ENCODE peak calls at places on chromosomes 3 and 15, in nine cellular contexts. M, Z, C, T, N, H, U, V and O are unnamed samples. For H3K9me3, the result is how much of the 10 kb centered on the place peaks cover.

GRCh38 chr3:62785384-62785783 is 89.8 kb downstream of the CADPS start:
- DNase-seq in H (no peak), T (no peak), M (no peak), V (no peak), C (no peak), U (no peak), N (no peak), Z (no peak), O (no peak)

GRCh38 chr3:189947068-189947467 is 173.6 kb downstream of the P3H2 start:
- DNase-seq in U (no peak), H (no peak), V (no peak), T (no peak), N (no peak), Z (no peak), C (no peak), M (no peak), O (no peak)

GRCh38 chr15:76162050-76162425 is 102.3 kb downstream of the TMEM266 start:
- DNase-seq in U (no peak), H (no peak), N (no peak), V (no peak), Z (no peak), M (no peak), C (no peak), T (no peak), O (no peak)

GRCh38 chr3:76308541-76308940 is 523.2 kb upstream of the ZNF717 start:
- DNase-seq in Z (no peak), N (peak), C (no peak), V (no peak), H (no peak), T (peak), U (no peak), M (no peak), O (no peak)

GRCh38 chr3:168220609-168221008 is 124.9 kb upstream of the GOLIM4 start:
- DNase-seq in N (no peak), V (no peak), M (no peak), C (no peak), H (no peak), T (peak), U (no peak), Z (no peak), O (no peak)

GRCh38 chr3:33687406-33688010 is 30.5 kb downstream of the CLASP2 start:
- DNase-seq in C (no peak), M (no peak), H (no peak), N (peak), U (no peak), T (peak), Z (no peak), V (no peak), O (no peak)

GRCh38 chr3:186340211-186340610 is 21.8 kb downstream of the DGKG start:
- DNase-seq in Z (no peak), U (no peak), M (no peak), H (no peak), T (no peak), C (no peak), V (no peak), N (no peak), O (no peak)

GRCh38 chr3:196667056-196667844 is 27.8 kb downstream of the NRROS start:
- DNase-seq in H (no peak), Z (no peak), C (no peak), U (no peak), N (no peak), M (no peak), V (no peak), T (no peak), O (no peak)

GRCh38 chr3:37072892-37073291 is 79.6 kb downstream of the MLH1 start:
- DNase-seq in U (no peak), V (no peak), M (no peak), T (peak), Z (no peak), C (no peak), H (no peak), N (peak), O (no peak)

GRCh38 chr15:78434134-78434533 is 3.9 kb upstream of the IREB2 start:
- DNase-seq in U (no peak), V (no peak), N (no peak), M (no peak), T (no peak), Z (no peak), H (no peak), C (no peak), O (no peak)

GRCh38 chr15:100690786-100691160 is 88.4 kb downstream of the ASB7 start:
- DNase-seq in M (peak), C (no peak), H (no peak), N (no peak), Z (no peak), U (no peak), T (no peak), V (no peak), O (no peak)

GRCh38 chr3:152071924-152072323 is 196.8 kb upstream of the MBNL1 start:
- DNase-seq in N (peak), Z (no peak), M (no peak), T (peak), C (no peak), H (no peak), V (no peak), U (peak), O (no peak)

GRCh38 chr3:78634316-78634715 is 1133.5 kb downstream of the ROBO1 start:
- DNase-seq in M (no peak), V (no peak), U (no peak), H (no peak), N (no peak), T (peak), Z (no peak), C (no peak), O (no peak)

GRCh38 chr3:29972594-29972993 is 633.8 kb upstream of the TGFBR2 start:
- DNase-seq in N (peak), U (no peak), M (no peak), V (no peak), C (no peak), Z (no peak), T (peak), H (no peak), O (no peak)

GRCh38 chr15:38670142-38671002 is 105.8 kb upstream of the RASGRP1 start:
- DNase-seq in H (no peak), M (no peak), Z (peak), N (no peak), U (peak), C (no peak), T (no peak), V (no peak), O (peak)

GRCh38 chr15:85757073-85757938 is 37.4 kb downstream of the KLHL25 start:
- DNase-seq in H (peak), T (no peak), V (no peak), Z (no peak), C (peak), U (no peak), M (peak), N (no peak), O (no peak)

GRCh38 chr15:70690012-70690411 is 73.3 kb downstream of the UACA start:
- DNase-seq in T (no peak), V (no peak), C (no peak), U (no peak), Z (no peak), M (no peak), N (no peak), H (no peak), O (no peak)

GRCh38 chr3:177041730-177042551 is 155.3 kb downstream of the TBL1XR1 start:
- DNase-seq in C (no peak), U (no peak), M (no peak), V (no peak), N (no peak), H (no peak), T (no peak), Z (no peak), O (no peak)

GRCh38 chr3:70771426-70772147 is 459.1 kb upstream of the MDFIC2 start:
- DNase-seq in M (no peak), C (no peak), V (no peak), N (peak), U (no peak), T (peak), Z (no peak), H (no peak), O (no peak)

GRCh38 chr3:112032377-112032776 is 2.2 kb upstream of the TMPRSS7 start:
- DNase-seq in Z (no peak), T (no peak), C (no peak), U (no peak), M (no peak), N (no peak), V (no peak), H (peak), O (no peak)

GRCh38 chr15:56243117-56243773 is 434 bp downstream of the RFX7 start:
- DNase-seq in V (no peak), M (peak), U (no peak), T (peak), C (peak), H (peak), N (peak), Z (peak), O (peak)

GRCh38 chr3:99678023-99678422 is 39.6 kb downstream of the COL8A1 start:
- DNase-seq in T (peak), U (no peak), M (peak), N (peak), H (peak), V (no peak), Z (no peak), C (peak), O (no peak)

GRCh38 chr15:101366853-101367252 is 71.8 kb upstream of the SNRPA1 start:
- DNase-seq in M (no peak), C (peak), Z (no peak), V (no peak), N (no peak), H (no peak), T (no peak), U (no peak), O (no peak)

GRCh38 chr15:71333839-71334238 is 218.6 kb downstream of the THSD4 start:
- DNase-seq in V (no peak), T (peak), N (peak), H (no peak), M (no peak), C (no peak), U (no peak), Z (no peak), O (no peak)

GRCh38 chr3:16412192-16412808 is 101.2 kb downstream of the RFTN1 start:
- DNase-seq in Z (no peak), M (no peak), N (no peak), V (no peak), H (no peak), C (no peak), U (no peak), T (no peak), O (no peak)

GRCh38 chr3:10347648-10348403 is 26.9 kb upstream of the SEC13 start:
- DNase-seq in Z (no peak), N (no peak), T (no peak), U (no peak), C (no peak), M (no peak), H (no peak), V (no peak), O (no peak)

GRCh38 chr15:65084500-65085206 is 8.1 kb downstream of the KBTBD13 start:
- DNase-seq in H (peak), T (no peak), V (no peak), C (peak), Z (no peak), U (no peak), N (no peak), M (no peak), O (no peak)

GRCh38 chr3:40939113-40940070 is 259.9 kb upstream of the CTNNB1 start:
- DNase-seq in M (no peak), V (no peak), Z (no peak), N (no peak), T (no peak), H (no peak), C (peak), U (no peak), O (no peak)

GRCh38 chr3:15601399-15602145 is at the start of the genes BTD and HACL1:
- DNase-seq in V (peak), M (peak), N (peak), Z (peak), C (peak), T (peak), U (peak), H (peak), O (peak)

GRCh38 chr15:45427085-45427484 is 48.7 kb upstream of the GATM start:
- DNase-seq in T (no peak), U (no peak), N (no peak), V (no peak), M (no peak), C (no peak), H (no peak), Z (no peak), O (no peak)

GRCh38 chr3:176584413-176585176 is 612.7 kb downstream of the TBL1XR1 start:
- DNase-seq in H (no peak), M (no peak), C (no peak), N (peak), T (peak), Z (no peak), U (no peak), V (no peak), O (no peak)

GRCh38 chr3:77467702-77468407 is 428.0 kb downstream of the ROBO2 start:
- DNase-seq in N (no peak), H (peak), C (peak), U (no peak), T (peak), V (no peak), Z (no peak), M (no peak), O (no peak)

GRCh38 chr15:74303741-74304309 is 63.6 kb downstream of the CYP11A1 start:
- DNase-seq in T (no peak), V (no peak), C (no peak), U (no peak), N (no peak), M (no peak), Z (no peak), H (no peak), O (no peak)

GRCh38 chr15:72554471-72555425 is 80.6 kb downstream of the ARIH1 start:
- DNase-seq in M (no peak), N (peak), U (no peak), T (peak), H (no peak), Z (peak), V (no peak), C (no peak), O (no peak)

GRCh38 chr15:92634046-92634445 is 21.5 kb downstream of the FAM174B start:
- DNase-seq in T (peak), C (no peak), H (no peak), N (no peak), V (no peak), M (no peak), U (no peak), Z (no peak), O (no peak)

DNA sequence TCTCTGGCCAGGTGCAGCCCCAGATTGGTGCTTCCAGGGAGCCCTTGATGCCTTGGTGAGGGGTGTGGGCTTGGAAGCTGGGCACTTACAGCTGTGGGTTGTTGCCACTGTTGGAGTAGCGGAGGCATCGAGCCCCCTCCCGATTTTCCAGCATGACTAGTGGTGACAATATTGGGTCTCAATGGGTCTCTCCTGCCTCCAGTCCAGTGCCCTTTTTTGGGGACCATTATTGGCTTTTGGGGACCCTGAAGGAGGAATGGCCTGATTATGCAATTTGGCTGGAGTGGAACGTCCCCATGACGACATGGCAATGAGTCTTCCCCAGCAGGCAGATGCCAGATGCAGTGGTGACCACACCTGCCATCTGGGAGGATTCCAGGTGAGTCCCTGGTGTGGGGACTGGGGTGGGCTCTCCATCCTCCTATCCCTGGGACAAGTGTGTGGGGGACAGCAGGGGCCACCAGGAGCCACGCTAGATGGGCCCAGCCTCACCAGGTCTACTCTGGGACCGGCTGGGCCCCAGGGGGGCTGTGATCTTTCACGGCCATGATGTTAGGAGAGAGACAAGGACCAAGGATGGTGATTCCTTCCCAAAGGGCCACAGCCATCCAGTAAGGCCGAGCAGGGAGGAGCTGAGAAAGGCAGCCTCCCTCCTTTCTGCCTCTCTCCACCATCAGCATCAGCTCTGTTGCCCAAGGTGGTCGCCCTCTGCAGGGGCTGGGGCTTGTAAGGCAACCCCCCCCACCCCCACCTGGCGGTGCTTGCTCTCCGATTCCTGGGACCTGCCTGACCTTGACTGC is 196.8 kb downstream of the GOLGA6L6 start:
- DNase-seq in C (no peak), M (no peak), Z (peak), U (no peak), H (no peak), N (no peak), V (peak), T (no peak), O (no peak)
- H3K9me3 ChIP-seq in C (under half), M (under half), Z (under half), U (under half), H (under half), N (under half), V (under half), T (under half), O (under half)

GRCh38 chr3:188469228-188469885 is 315.4 kb downstream of the LPP start:
- DNase-seq in H (no peak), Z (no peak), T (peak), N (peak), U (no peak), M (no peak), V (no peak), C (no peak), O (no peak)

GRCh38 chr3:188468672-188469071 is 314.7 kb downstream of the LPP start:
- DNase-seq in V (no peak), C (peak), Z (no peak), H (peak), U (no peak), M (peak), N (no peak), T (no peak), O (no peak)

GRCh38 chr3:188472331-188472730 is 318.4 kb downstream of the LPP start:
- DNase-seq in N (no peak), C (no peak), M (no peak), Z (no peak), U (no peak), H (no peak), V (no peak), T (peak), O (no peak)

GRCh38 chr3:188468196-188468595 is 314.2 kb downstream of the LPP start:
- DNase-seq in M (no peak), T (no peak), Z (no peak), V (no peak), C (no peak), N (no peak), U (no peak), H (no peak), O (no peak)

GRCh38 chr3:188470508-188471130 is 316.7 kb downstream of the LPP start:
- DNase-seq in V (no peak), U (no peak), H (no peak), Z (no peak), T (no peak), C (no peak), M (no peak), N (no peak), O (no peak)
- H3K9me3 ChIP-seq in V (under half), U (under half), H (under half), Z (under half), T (under half), C (under half), M (under half), N (under half), O (under half)

DNA sequence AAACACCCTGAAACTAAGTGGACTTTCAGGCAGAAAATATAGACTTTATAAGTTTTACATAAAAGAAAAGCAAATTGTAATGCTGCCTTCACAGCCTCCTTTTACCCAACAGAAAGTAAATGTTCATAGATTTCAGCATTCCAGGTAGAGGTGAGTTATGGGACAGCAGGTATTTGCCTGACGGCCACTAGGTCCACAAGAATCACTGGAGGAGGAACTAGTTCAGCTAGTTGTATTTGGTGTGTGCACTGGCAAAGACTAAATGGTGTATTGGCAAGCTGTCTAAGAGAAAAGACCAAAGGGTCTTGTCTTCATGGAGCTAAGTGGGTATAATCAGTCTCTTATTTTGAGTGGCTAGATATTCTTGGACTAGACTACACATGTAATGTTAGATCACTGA is 34.2 kb downstream of the ZNF654 start:
- DNase-seq in M (no peak), V (no peak), C (no peak), Z (no peak), T (no peak), U (no peak), N (no peak), H (no peak), O (no peak)
- H3K9me3 ChIP-seq in M (under half), V (under half), C (under half), Z (under half), T (under half), U (under half), N (under half), H (under half), O (under half)

GRCh38 chr3:11407644-11408043 is 135.4 kb downstream of the ATG7 start:
- DNase-seq in U (no peak), Z (no peak), V (no peak), H (no peak), C (no peak), M (no peak), N (no peak), T (peak), O (no peak)

GRCh38 chr3:11410564-11410963 is 138.4 kb downstream of the ATG7 start:
- DNase-seq in T (no peak), M (no peak), V (no peak), N (no peak), Z (no peak), H (no peak), C (no peak), U (no peak), O (no peak)

GRCh38 chr3:11415099-11415498 is 142.9 kb downstream of the ATG7 start:
- DNase-seq in C (no peak), Z (no peak), U (no peak), N (no peak), H (no peak), M (no peak), V (no peak), T (no peak), O (no peak)

GRCh38 chr3:11413071-11413470 is 140.9 kb downstream of the ATG7 start:
- DNase-seq in H (no peak), Z (no peak), N (no peak), C (no peak), M (no peak), V (no peak), U (no peak), T (peak), O (no peak)

DNA sequence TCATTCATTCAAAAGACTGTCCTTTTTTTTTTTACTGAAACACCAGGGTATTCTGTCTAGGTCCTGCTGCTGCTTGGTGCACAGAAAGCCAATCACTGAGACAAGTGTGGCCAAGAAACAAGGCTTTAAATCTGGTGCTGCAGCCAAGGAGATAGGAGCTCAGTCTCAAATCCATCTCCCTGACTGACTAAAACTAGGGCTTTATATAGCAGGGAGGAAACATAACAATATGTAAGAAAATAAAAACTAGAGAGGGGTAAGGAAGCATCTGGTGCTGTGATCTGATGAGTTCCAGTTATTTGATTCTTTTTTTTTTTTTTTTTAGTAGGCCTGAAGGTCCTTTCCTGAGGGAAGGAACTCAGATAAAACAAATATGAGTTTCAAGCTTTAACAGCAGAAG is 139.8 kb downstream of the ATG7 start:
- DNase-seq in M (no peak), C (no peak), N (no peak), Z (no peak), U (no peak), T (no peak), V (no peak), H (no peak), O (no peak)
- H3K9me3 ChIP-seq in M (under half), C (under half), N (under half), Z (under half), U (under half), T (under half), V (under half), H (under half), O (under half)

GRCh38 chr15:47513496-47513895 is 203.8 kb upstream of the SEMA6D start:
- DNase-seq in C (no peak), H (no peak), T (no peak), N (no peak), V (no peak), M (no peak), U (no peak), Z (no peak), O (no peak)
- H3K9me3 ChIP-seq in C (under half), H (under half), T (under half), N (under half), V (under half), M (under half), U (under half), Z (under half), O (under half)

GRCh38 chr3:118097226-118097625 is 937.4 kb downstream of the IGSF11 start:
- DNase-seq in C (no peak), T (no peak), M (no peak), N (no peak), V (no peak), Z (no peak), U (no peak), H (no peak), O (no peak)
- H3K9me3 ChIP-seq in C (under half), T (under half), M (under half), N (under half), V (under half), Z (under half), U (under half), H (under half), O (under half)

GRCh38 chr3:42914771-42915515 is 9.0 kb downstream of the ZNF662 start:
- DNase-seq in T (no peak), V (no peak), N (peak), M (no peak), H (no peak), U (no peak), C (no peak), Z (no peak), O (no peak)
- H3K9me3 ChIP-seq in T (half or more), V (under half), N (under half), M (half or more), H (half or more), U (under half), C (under half), Z (under half), O (under half)